ENCODE peak calls at places on chromosomes 11 and 22, in six cellular contexts. P is H1, J is HCT116, L is K562, F is WTC11, O is GM12878. N is an unnamed sample.
A peak's percentile ranks its signal among the peaks of the same experiment; 100 is the strongest.

GRCh38 chr11:3043315-3043871 is 13.8 kb downstream of the CARS1 start:
- DNase-seq in J (no peak), P (no peak), O (no peak), F (no peak), L (no peak), N (no peak)

GRCh38 chr11:110866081-110866480 is 153.8 kb upstream of the ARHGAP20 start:
- DNase-seq in O (no peak), J (no peak), P (no peak), F (no peak), L (no peak), N (no peak)

GRCh38 chr11:129090056-129090455 is 102.1 kb downstream of the ARHGAP32 start:
- DNase-seq in P (no peak), L (no peak), O (no peak), J (no peak), F (no peak), N (no peak)

GRCh38 chr11:69909561-69910518 is 90.6 kb upstream of the FGF3 start:
- DNase-seq in P (peak; percentile 77), L (peak; percentile 52), O (no peak), J (no peak), F (peak; percentile 54), N (peak; percentile 53)

GRCh38 chr11:2134022-2135010 is 4.9 kb downstream of the IGF2 start:
- DNase-seq in L (no peak), J (no peak), P (no peak), F (no peak), O (no peak), N (no peak)

GRCh38 chr11:129023968-129024676 is 81.5 kb upstream of the TP53AIP1 start:
- DNase-seq in F (peak; percentile 53), L (no peak), O (no peak), J (peak; percentile 82), P (peak; percentile 55), N (peak; percentile 31)

GRCh38 chr22:22235564-22235963 is 9.0 kb upstream of the VPREB1 start:
- DNase-seq in O (peak; percentile 17), P (peak; percentile 68), L (peak; percentile 78), F (peak; percentile 57), J (no peak), N (peak; percentile 45)

GRCh38 chr11:30228323-30228884 is 2.4 kb upstream of the FSHB start:
- DNase-seq in J (no peak), O (no peak), L (no peak), F (no peak), P (no peak), N (no peak)

GRCh38 chr22:44193537-44193896 is 12.8 kb downstream of the PARVG start:
- DNase-seq in O (no peak), F (no peak), L (no peak), J (no peak), P (no peak), N (no peak)

GRCh38 chr11:128694618-128695481 is 978 bp downstream of the FLI1 start:
- DNase-seq in J (no peak), P (peak; percentile 79), O (no peak), L (no peak), F (peak; percentile 59), N (peak; percentile 39)

GRCh38 chr11:37264783-37265182 is 666.7 kb upstream of the RAG2 start:
- DNase-seq in O (no peak), F (no peak), L (no peak), P (no peak), J (no peak), N (no peak)

GRCh38 chr22:44597616-44598015 is 99.6 kb upstream of the RTL6 start:
- DNase-seq in J (no peak), P (no peak), O (no peak), L (no peak), F (no peak), N (no peak)

GRCh38 chr11:10847960-10848860 is 9.6 kb downstream of the ZBED5 start:
- DNase-seq in J (no peak), P (no peak), L (no peak), F (no peak), O (no peak), N (no peak)

GRCh38 chr11:120020981-120021380 is 116.9 kb downstream of the TRIM29 start:
- DNase-seq in J (no peak), L (no peak), F (no peak), P (no peak), O (no peak), N (no peak)

GRCh38 chr11:76665172-76665571 is 5.4 kb downstream of the LRRC32 start:
- DNase-seq in J (no peak), O (no peak), P (no peak), F (no peak), L (no peak), N (no peak)
- TF ChIP-seq SP1 in J (no peak), O (no peak), P (no peak), F (no peak), L (no peak), N (no peak)

DNA sequence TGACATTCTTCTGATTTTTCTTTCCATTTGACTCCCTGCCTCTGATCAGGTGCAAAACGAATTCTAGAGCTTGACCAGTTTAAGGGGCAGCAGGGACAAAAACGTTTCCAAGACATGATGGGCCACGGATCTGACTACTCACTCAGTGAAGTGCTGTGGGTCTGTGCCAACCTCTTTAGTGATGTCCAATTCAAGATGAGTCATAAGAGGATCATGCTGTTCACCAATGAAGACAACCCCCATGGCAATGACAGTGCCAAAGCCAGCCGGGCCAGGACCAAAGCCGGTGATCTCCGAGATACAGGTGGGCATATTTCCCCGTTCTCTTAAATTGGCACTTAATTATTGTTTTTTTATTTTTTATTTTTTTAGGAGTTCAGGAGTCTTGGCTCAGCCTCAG is 15.4 kb downstream of the XRCC6 start:
- DNase-seq in J (no peak), F (no peak), L (no peak), P (no peak), O (no peak), N (no peak)
- TF ChIP-seq SP1 in J (no peak), F (no peak), L (no peak), P (no peak), O (no peak), N (no peak)

GRCh38 chr11:43358308-43358669 is 431 bp upstream of the TTC17 start:
- DNase-seq in F (no peak), L (no peak), P (no peak), J (no peak), O (no peak), N (no peak)

GRCh38 chr11:43359432-43359818 is 705 bp downstream of the TTC17 start:
- DNase-seq in F (peak; percentile 21), P (no peak), O (peak; percentile 21), J (no peak), L (peak; percentile 37), N (peak; percentile 36)

GRCh38 chr11:43358670-43359431 is at the start of gene TTC17:
- DNase-seq in J (peak; percentile 77), F (peak; percentile 95), L (peak; percentile 92), P (peak; percentile 96), O (peak; percentile 67), N (peak; percentile 91)

DNA sequence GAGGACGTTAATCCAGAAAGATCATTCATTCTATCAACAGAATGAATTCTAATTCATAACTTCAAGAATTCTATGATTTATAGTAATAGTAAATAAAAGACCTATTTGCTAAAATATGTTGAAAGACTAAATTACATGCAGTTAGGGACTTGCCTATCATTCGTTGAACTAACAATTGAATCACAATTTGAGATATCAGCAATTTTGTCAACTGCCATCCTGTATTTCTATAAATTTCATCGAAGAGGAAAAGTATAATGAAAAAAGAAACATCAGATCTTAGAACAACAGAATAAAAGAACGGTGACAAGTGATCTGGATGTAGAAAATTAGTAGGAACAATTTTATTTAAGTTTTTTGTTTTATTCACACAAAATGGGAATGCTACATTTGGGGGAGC is 4.4 kb upstream of the TTC17 start:
- DNase-seq in F (no peak), L (no peak), O (no peak), P (no peak), J (no peak), N (no peak)
- TF ChIP-seq SP1 in F (no peak), L (no peak), O (no peak), P (no peak), J (no peak), N (no peak)

GRCh38 chr11:62555464-62556092 is 9.0 kb upstream of the AHNAK start:
- DNase-seq in P (no peak), J (no peak), F (no peak), L (peak; percentile 63), O (peak; percentile 92), N (no peak)

GRCh38 chr11:62552465-62552782 is 5.8 kb upstream of the AHNAK start:
- DNase-seq in F (no peak), L (peak; percentile 33), J (no peak), P (no peak), O (no peak), N (no peak)

GRCh38 chr11:62552931-62553838 is 6.6 kb upstream of the AHNAK start:
- DNase-seq in L (peak; percentile 80), F (peak; percentile 78), P (peak; percentile 82), J (peak; percentile 91), O (no peak), N (no peak)

GRCh38 chr11:62554377-62554776 is 7.8 kb upstream of the AHNAK start:
- DNase-seq in O (no peak), P (no peak), J (no peak), F (no peak), L (no peak), N (no peak)

DNA sequence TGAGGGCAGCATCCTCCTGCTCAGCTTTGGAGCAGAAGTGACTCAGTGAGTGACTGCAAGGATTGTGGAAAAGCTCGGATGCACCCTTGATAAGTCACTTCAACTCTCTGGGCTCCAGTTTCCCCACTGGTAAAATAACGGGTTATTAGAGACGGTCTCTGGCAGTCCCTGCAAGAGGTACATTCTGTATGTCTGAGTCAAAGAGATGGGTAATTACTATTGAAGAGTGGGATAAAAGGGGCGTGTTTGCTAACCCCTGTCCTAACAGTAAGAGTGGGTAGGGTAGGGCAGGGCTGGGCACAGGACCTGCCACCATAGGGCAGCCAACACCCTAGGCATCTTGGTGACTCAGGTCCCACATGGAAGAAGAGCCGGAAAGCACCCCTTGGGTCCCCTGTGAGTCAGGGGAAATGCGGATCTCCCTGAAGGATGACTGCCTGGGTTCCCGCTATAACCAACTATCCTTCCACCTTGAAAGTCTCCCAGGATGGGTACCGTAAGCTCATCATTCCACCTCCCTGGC is 7.3 kb upstream of the AHNAK start:
- DNase-seq in L (no peak), F (no peak), O (no peak), J (peak; percentile 68), P (no peak), N (no peak)
- TF ChIP-seq SP1 in L (no peak), F (no peak), O (no peak), J (no peak), P (no peak), N (no peak)

DNA sequence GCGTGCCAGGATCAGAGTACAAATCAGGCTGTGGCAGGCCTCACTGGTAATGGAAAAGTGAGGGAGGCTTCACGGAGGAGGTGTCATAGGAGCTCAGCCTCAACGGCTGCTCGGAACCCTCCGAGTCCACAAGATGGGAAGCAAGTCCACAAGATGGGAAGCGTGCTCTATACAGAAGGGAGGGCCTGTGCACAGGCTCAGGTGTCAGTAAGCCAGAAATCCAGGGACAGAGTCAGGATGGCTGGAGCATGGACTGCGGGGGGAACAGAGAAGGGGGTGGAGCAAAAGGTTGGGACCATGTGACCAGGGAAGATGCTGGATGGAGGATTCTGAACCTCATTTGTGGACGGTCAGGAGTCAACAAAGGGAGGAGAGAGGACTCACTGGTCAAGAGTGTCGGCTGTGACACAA is 3.4 kb upstream of the DPP3 start:
- DNase-seq in J (no peak), L (no peak), F (peak; percentile 31), P (peak; percentile 51), O (no peak), N (no peak)
- TF ChIP-seq SP1 in J (no peak), L (no peak), F (peak; percentile 27), P (peak; percentile 87), O (no peak), N (no peak)